ENCODE peak calls at places on chromosomes 3 and 15, in four cellular contexts. One of them, this sample, is unnamed.

GRCh38 chr3:8968375-8968882 is 5.2 kb upstream of the RAD18 start:
- DNase-seq in neural progenitor cell: no peak
- DNase-seq in heart left ventricle: no peak
- DNase-seq in cardiac muscle cell: no peak
- DNase-seq in this sample: no peak

GRCh38 chr3:149576071-149576564 is 81.7 kb downstream of the WWTR1 start:
- DNase-seq in neural progenitor cell: peak; percentile 50
- DNase-seq in heart left ventricle: peak; percentile 37
- DNase-seq in cardiac muscle cell: peak; percentile 98
- DNase-seq in this sample: peak; percentile 70

GRCh38 chr3:79724206-79724605 is 43.6 kb downstream of the ROBO1 start:
- DNase-seq in neural progenitor cell: peak; percentile 46
- DNase-seq in heart left ventricle: no peak
- DNase-seq in cardiac muscle cell: no peak
- DNase-seq in this sample: peak; percentile 77

GRCh38 chr3:37916685-37917084 is 55.0 kb downstream of the CTDSPL start:
- DNase-seq in neural progenitor cell: no peak
- DNase-seq in heart left ventricle: no peak
- DNase-seq in cardiac muscle cell: no peak
- DNase-seq in this sample: no peak

GRCh38 chr3:148884261-148884660 is 19.2 kb downstream of the CPA3 start:
- DNase-seq in neural progenitor cell: no peak
- DNase-seq in heart left ventricle: no peak
- DNase-seq in cardiac muscle cell: no peak
- DNase-seq in this sample: no peak

GRCh38 chr3:55128201-55128870 is 200.5 kb upstream of the LRTM1 start:
- DNase-seq in neural progenitor cell: peak; percentile 31
- DNase-seq in heart left ventricle: no peak
- DNase-seq in cardiac muscle cell: peak; percentile 63
- DNase-seq in this sample: no peak

GRCh38 chr3:49701388-49702077 is 12.2 kb downstream of the RNF123 start:
- DNase-seq in neural progenitor cell: peak; percentile 75
- DNase-seq in heart left ventricle: no peak
- DNase-seq in cardiac muscle cell: no peak
- DNase-seq in this sample: peak; percentile 89

GRCh38 chr3:194773666-194774455 is 88.2 kb downstream of the FAM43A start:
- DNase-seq in neural progenitor cell: no peak
- DNase-seq in heart left ventricle: no peak
- DNase-seq in cardiac muscle cell: no peak
- DNase-seq in this sample: peak; percentile 29

GRCh38 chr15:66832679-66833078 is 130.6 kb downstream of the SMAD6 start:
- DNase-seq in neural progenitor cell: no peak
- DNase-seq in heart left ventricle: no peak
- DNase-seq in cardiac muscle cell: peak; percentile 90
- DNase-seq in this sample: no peak

GRCh38 chr3:63724987-63725386 is 72.5 kb downstream of the SNTN start:
- DNase-seq in neural progenitor cell: no peak
- DNase-seq in heart left ventricle: no peak
- DNase-seq in cardiac muscle cell: peak; percentile 90
- DNase-seq in this sample: peak; percentile 70

GRCh38 chr3:143123353-143123974 is 3.9 kb downstream of the CHST2 start:
- DNase-seq in neural progenitor cell: no peak
- DNase-seq in heart left ventricle: no peak
- DNase-seq in cardiac muscle cell: no peak
- DNase-seq in this sample: no peak
- H3K4me3 ChIP-seq in neural progenitor cell: no peak overlapping the region
- H3K4me3 ChIP-seq in heart left ventricle: peak overlapping the region; percentile 4
- H3K4me3 ChIP-seq in cardiac muscle cell: no peak overlapping the region
- H3K4me3 ChIP-seq in this sample: no peak overlapping the region

GRCh38 chr3:125103406-125103805 is 47.6 kb upstream of the HEG1 start:
- DNase-seq in neural progenitor cell: no peak
- DNase-seq in heart left ventricle: no peak
- DNase-seq in cardiac muscle cell: no peak
- DNase-seq in this sample: no peak

GRCh38 chr3:125104639-125105038 is 48.8 kb upstream of the HEG1 start:
- DNase-seq in neural progenitor cell: no peak
- DNase-seq in heart left ventricle: no peak
- DNase-seq in cardiac muscle cell: peak; percentile 68
- DNase-seq in this sample: no peak

GRCh38 chr3:125107384-125107783 is 51.6 kb upstream of the HEG1 start:
- DNase-seq in neural progenitor cell: no peak
- DNase-seq in heart left ventricle: no peak
- DNase-seq in cardiac muscle cell: no peak
- DNase-seq in this sample: no peak

GRCh38 chr3:125102470-125102869 is 46.7 kb upstream of the HEG1 start:
- DNase-seq in neural progenitor cell: no peak
- DNase-seq in heart left ventricle: no peak
- DNase-seq in cardiac muscle cell: no peak
- DNase-seq in this sample: no peak

GRCh38 chr3:125105116-125105515 is 49.3 kb upstream of the HEG1 start:
- DNase-seq in neural progenitor cell: no peak
- DNase-seq in heart left ventricle: no peak
- DNase-seq in cardiac muscle cell: peak; percentile 60
- DNase-seq in this sample: no peak
- H3K4me3 ChIP-seq in neural progenitor cell: no peak overlapping the region
- H3K4me3 ChIP-seq in heart left ventricle: no peak overlapping the region
- H3K4me3 ChIP-seq in cardiac muscle cell: no peak overlapping the region
- H3K4me3 ChIP-seq in this sample: no peak overlapping the region

GRCh38 chr15:82709081-82709420 is 624 bp downstream of the AP3B2 start:
- DNase-seq in neural progenitor cell: no peak
- DNase-seq in heart left ventricle: no peak
- DNase-seq in cardiac muscle cell: no peak
- DNase-seq in this sample: peak; percentile 88
- H3K4me3 ChIP-seq in neural progenitor cell: peak overlapping the region; percentile 98
- H3K4me3 ChIP-seq in heart left ventricle: peak overlapping the region; percentile 69
- H3K4me3 ChIP-seq in cardiac muscle cell: peak overlapping the region; percentile 49
- H3K4me3 ChIP-seq in this sample: peak overlapping the region; percentile 83

GRCh38 chr3:47804571-47804970 is 1.6 kb downstream of the DHX30 start:
- DNase-seq in neural progenitor cell: no peak
- DNase-seq in heart left ventricle: no peak
- DNase-seq in cardiac muscle cell: no peak
- DNase-seq in this sample: no peak
- H3K4me3 ChIP-seq in neural progenitor cell: peak overlapping the region; percentile 98
- H3K4me3 ChIP-seq in heart left ventricle: no peak overlapping the region
- H3K4me3 ChIP-seq in cardiac muscle cell: no peak overlapping the region
- H3K4me3 ChIP-seq in this sample: peak overlapping the region; percentile 82